ENCODE peak calls at places on chromosomes 13 and 19, in eight cellular contexts. T, I, W, S, O, H, R and B are unnamed samples.

GRCh38 chr19:6868341-6868740 is 19.0 kb upstream of the ADGRE1 start:
- DNase-seq in I (no peak), S (no peak), T (no peak), O (no peak), H (no peak), R (no peak), W (no peak), B (no peak)

GRCh38 chr13:50410921-50411712 is 395.9 kb downstream of the KCNRG start:
- DNase-seq in O (no peak), R (no peak), S (no peak), H (no peak), I (no peak), W (peak; percentile 76), T (no peak), B (no peak)

GRCh38 chr19:6318772-6319171 is 14.6 kb downstream of the ACER1 start:
- DNase-seq in R (no peak), T (no peak), O (no peak), H (no peak), W (peak; percentile 6), S (no peak), I (no peak), B (no peak)

GRCh38 chr13:35914662-35915061 is 216.5 kb downstream of the DCLK1 start:
- DNase-seq in T (no peak), O (no peak), S (no peak), W (peak; percentile 94), I (no peak), H (no peak), R (no peak), B (no peak)

GRCh38 chr13:47420568-47420967 is 523.7 kb upstream of the HTR2A start:
- DNase-seq in O (no peak), I (no peak), S (no peak), T (no peak), W (peak; percentile 27), H (no peak), R (no peak), B (no peak)

GRCh38 chr19:16190198-16190597 is 5.0 kb downstream of the FAM32A start:
- DNase-seq in R (no peak), O (no peak), S (no peak), W (no peak), H (no peak), I (no peak), T (no peak), B (no peak)

GRCh38 chr13:76976488-76976887 is 15.4 kb upstream of the CLN5 start:
- DNase-seq in T (no peak), R (no peak), O (no peak), S (no peak), W (no peak), H (no peak), I (no peak), B (no peak)

GRCh38 chr13:94268661-94269060 is 210.8 kb downstream of the DCT start:
- DNase-seq in S (no peak), R (no peak), T (no peak), H (no peak), I (no peak), O (no peak), W (no peak), B (no peak)

GRCh38 chr13:47215741-47216140 is 318.9 kb upstream of the HTR2A start:
- DNase-seq in R (no peak), T (no peak), S (no peak), W (peak; percentile 88), O (no peak), H (no peak), I (no peak), B (no peak)

GRCh38 chr13:98200211-98200878 is 23.3 kb upstream of the RNF113B start:
- DNase-seq in I (no peak), H (no peak), W (no peak), O (no peak), R (no peak), T (no peak), S (no peak), B (no peak)

GRCh38 chr13:75938811-75939525 is 302.8 kb downstream of the LMO7 start:
- DNase-seq in W (no peak), R (no peak), S (no peak), T (no peak), H (no peak), I (no peak), O (no peak), B (no peak)

GRCh38 chr13:81480634-81481033 is 1139.7 kb upstream of the SPRY2 start:
- DNase-seq in I (no peak), T (no peak), S (no peak), R (no peak), H (no peak), W (no peak), O (no peak), B (no peak)
- TF ChIP-seq CTCF in I (no peak), T (no peak), S (no peak), R (no peak), H (no peak), W (no peak), O (no peak), B (no peak)

GRCh38 chr13:30334663-30335386 is 27.5 kb upstream of the KATNAL1 start:
- DNase-seq in R (no peak), I (no peak), T (peak; percentile 55), O (peak; percentile 25), W (no peak), S (no peak), H (no peak), B (no peak)
- TF ChIP-seq CTCF in R (no peak), I (peak; percentile 41), T (peak; percentile 92), O (peak; percentile 80), W (peak; percentile 41), S (no peak), H (peak; percentile 32), B (no peak)

GRCh38 chr19:42090687-42091086 is 14.7 kb downstream of the ZNF574 start:
- DNase-seq in R (no peak), H (no peak), I (no peak), O (no peak), W (no peak), S (no peak), T (no peak), B (no peak)
- TF ChIP-seq CTCF in R (no peak), H (no peak), I (no peak), O (no peak), W (no peak), S (no peak), T (no peak), B (no peak)

GRCh38 chr19:55053735-55054134 is 9.2 kb downstream of the RDH13 start:
- DNase-seq in O (no peak), W (no peak), R (no peak), S (no peak), I (no peak), H (no peak), T (no peak), B (no peak)

GRCh38 chr19:55062735-55063491 is at the start of gene RDH13:
- DNase-seq in I (peak; percentile 98), T (peak; percentile 96), S (peak; percentile 95), R (peak; percentile 99), H (peak; percentile 94), O (peak; percentile 99), W (peak; percentile 90), B (peak; percentile 99)

GRCh38 chr19:55063492-55063843 is 520 bp upstream of the RDH13 start:
- DNase-seq in I (no peak), H (no peak), W (no peak), O (no peak), T (no peak), S (no peak), R (no peak), B (no peak)

GRCh38 chr19:55056827-55057226 is 6.1 kb downstream of the RDH13 start:
- DNase-seq in S (no peak), T (no peak), O (no peak), H (no peak), R (no peak), I (no peak), W (no peak), B (no peak)

DNA sequence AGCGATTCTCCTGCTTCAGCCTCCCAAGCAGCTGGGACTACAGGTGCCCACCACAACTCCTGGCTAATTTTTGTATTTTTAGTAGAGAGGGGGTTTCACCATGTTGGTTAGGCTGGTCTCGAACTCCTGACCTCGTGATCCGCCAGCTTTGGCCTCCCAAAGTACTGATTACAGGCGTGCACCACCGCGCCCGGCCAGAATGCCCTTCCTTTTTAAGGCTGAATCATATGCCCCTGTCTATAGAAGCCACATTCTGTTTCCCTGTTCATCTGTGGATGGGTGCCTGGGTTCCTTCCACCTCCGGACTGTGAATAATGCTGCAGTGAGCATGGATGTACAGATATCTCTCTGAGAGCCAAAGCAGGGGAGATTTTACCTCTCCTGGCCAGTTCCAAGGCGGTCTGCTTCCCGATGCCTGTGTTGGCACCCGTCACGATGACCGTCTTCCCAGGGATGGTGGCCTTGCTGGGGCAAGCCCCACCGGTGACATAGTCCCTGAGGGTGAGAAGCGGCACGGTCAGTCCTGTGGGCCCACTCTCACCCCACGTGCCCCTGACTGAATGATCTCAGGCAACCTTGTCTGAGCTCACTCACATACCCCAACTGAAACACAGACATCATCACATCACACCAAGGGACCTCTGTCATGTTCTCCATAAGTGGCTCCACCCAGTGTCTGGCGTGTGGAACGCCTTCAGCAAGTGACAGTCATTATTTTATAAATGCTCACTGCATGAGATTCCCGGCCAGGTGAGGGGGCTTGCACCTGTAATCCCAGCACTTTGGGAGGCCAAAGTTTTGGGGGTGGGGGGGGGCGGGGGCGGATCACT is 4.0 kb downstream of the RDH13 start:
- DNase-seq in O (no peak), S (no peak), W (no peak), I (no peak), H (no peak), R (no peak), T (no peak), B (no peak)
- TF ChIP-seq CTCF in O (no peak), S (no peak), W (no peak), I (no peak), H (no peak), R (no peak), T (no peak), B (no peak)

GRCh38 chr13:33606692-33607091 is 211.3 kb upstream of the RFC3 start:
- DNase-seq in T (no peak), W (no peak), O (peak; percentile 23), S (no peak), R (no peak), H (no peak), I (no peak), B (no peak)
- TF ChIP-seq CTCF in T (no peak), W (no peak), O (no peak), S (no peak), R (no peak), H (no peak), I (no peak), B (no peak)

DNA sequence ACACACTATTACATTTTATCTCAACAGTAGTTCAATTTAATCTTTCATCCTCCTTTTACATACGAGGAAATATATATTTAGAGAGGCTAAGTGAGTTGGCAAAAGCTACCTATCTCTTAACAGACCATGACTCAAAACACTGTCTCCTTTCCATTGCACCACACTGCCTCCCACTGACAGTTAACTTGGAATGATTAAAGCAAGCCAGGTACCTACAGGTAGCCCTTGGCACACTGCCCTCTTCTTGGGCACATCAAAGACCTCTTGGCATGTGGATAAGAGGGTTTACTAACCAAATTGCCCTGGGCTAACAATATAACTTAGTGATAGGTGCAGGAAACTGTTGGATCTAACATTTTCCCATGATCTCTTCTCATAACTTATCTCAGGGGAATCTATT is 1.9 kb downstream of the ABHD13 start:
- DNase-seq in O (no peak), S (no peak), H (no peak), I (no peak), R (no peak), W (no peak), T (no peak), B (no peak)
- TF ChIP-seq CTCF in O (no peak), S (no peak), H (no peak), I (no peak), R (no peak), W (no peak), T (no peak), B (no peak)